ENCODE peak calls at places on chromosomes 11 and 22, in eight cellular contexts. One of them, this sample, is unnamed.

GRCh38 chr11:33045551-33046255 is 6.3 kb downstream of the TCP11L1 start:
- DNase-seq in SJSA1: no peak
- DNase-seq in foreskin fibroblast: peak
- DNase-seq in lower leg skin: no peak
- DNase-seq in A549: no peak
- DNase-seq in thoracic aorta: no peak
- DNase-seq in IMR-90: no peak
- DNase-seq in GM23248: peak
- DNase-seq in this sample: peak

GRCh38 chr11:120660024-120660565 is 148.5 kb downstream of the GRIK4 start:
- DNase-seq in SJSA1: no peak
- DNase-seq in foreskin fibroblast: peak
- DNase-seq in lower leg skin: no peak
- DNase-seq in A549: peak
- DNase-seq in thoracic aorta: no peak
- DNase-seq in IMR-90: peak
- DNase-seq in GM23248: peak
- DNase-seq in this sample: peak

GRCh38 chr22:38172489-38173155 is 9.0 kb downstream of the PLA2G6 start:
- DNase-seq in SJSA1: peak
- DNase-seq in foreskin fibroblast: peak
- DNase-seq in lower leg skin: peak
- DNase-seq in A549: no peak
- DNase-seq in thoracic aorta: no peak
- DNase-seq in IMR-90: peak
- DNase-seq in GM23248: peak
- DNase-seq in this sample: peak

GRCh38 chr11:129949067-129949466 is 53.6 kb downstream of the PRDM10 start:
- DNase-seq in SJSA1: no peak
- DNase-seq in foreskin fibroblast: no peak
- DNase-seq in lower leg skin: no peak
- DNase-seq in A549: no peak
- DNase-seq in thoracic aorta: no peak
- DNase-seq in IMR-90: no peak
- DNase-seq in GM23248: no peak
- DNase-seq in this sample: no peak

GRCh38 chr11:59981106-59981770 is 17.4 kb downstream of the OOSP4A start:
- DNase-seq in SJSA1: no peak
- DNase-seq in foreskin fibroblast: no peak
- DNase-seq in lower leg skin: no peak
- DNase-seq in A549: no peak
- DNase-seq in thoracic aorta: no peak
- DNase-seq in IMR-90: no peak
- DNase-seq in GM23248: no peak
- DNase-seq in this sample: no peak

GRCh38 chr11:4203603-4204360 is 109.2 kb downstream of the RRM1 start:
- DNase-seq in SJSA1: no peak
- DNase-seq in foreskin fibroblast: no peak
- DNase-seq in lower leg skin: no peak
- DNase-seq in A549: no peak
- DNase-seq in thoracic aorta: no peak
- DNase-seq in IMR-90: no peak
- DNase-seq in GM23248: no peak
- DNase-seq in this sample: no peak

GRCh38 chr11:73830261-73830660 is 42.6 kb downstream of the MRPL48 start:
- DNase-seq in SJSA1: no peak
- DNase-seq in foreskin fibroblast: no peak
- DNase-seq in lower leg skin: no peak
- DNase-seq in A549: no peak
- DNase-seq in thoracic aorta: no peak
- DNase-seq in IMR-90: no peak
- DNase-seq in GM23248: no peak
- DNase-seq in this sample: no peak

GRCh38 chr11:23632293-23632692 is 772.0 kb upstream of the CCDC179 start:
- DNase-seq in SJSA1: no peak
- DNase-seq in foreskin fibroblast: no peak
- DNase-seq in lower leg skin: no peak
- DNase-seq in A549: no peak
- DNase-seq in thoracic aorta: no peak
- DNase-seq in IMR-90: no peak
- DNase-seq in GM23248: no peak
- DNase-seq in this sample: no peak

GRCh38 chr11:304061-304506 is 3.5 kb upstream of the IFITM2 start:
- DNase-seq in SJSA1: no peak
- DNase-seq in foreskin fibroblast: no peak
- DNase-seq in lower leg skin: no peak
- DNase-seq in A549: no peak
- DNase-seq in thoracic aorta: no peak
- DNase-seq in IMR-90: no peak
- DNase-seq in GM23248: no peak
- DNase-seq in this sample: no peak

GRCh38 chr11:113184498-113184897 is 129.9 kb upstream of the TTC12 start:
- DNase-seq in SJSA1: no peak
- DNase-seq in foreskin fibroblast: peak
- DNase-seq in lower leg skin: no peak
- DNase-seq in A549: no peak
- DNase-seq in thoracic aorta: no peak
- DNase-seq in IMR-90: peak
- DNase-seq in GM23248: peak
- DNase-seq in this sample: peak

GRCh38 chr11:96143016-96143670 is 199.9 kb downstream of the MAML2 start:
- DNase-seq in SJSA1: no peak
- DNase-seq in foreskin fibroblast: no peak
- DNase-seq in lower leg skin: no peak
- DNase-seq in A549: no peak
- DNase-seq in thoracic aorta: no peak
- DNase-seq in IMR-90: no peak
- DNase-seq in GM23248: peak
- DNase-seq in this sample: no peak

GRCh38 chr11:119780264-119780953 is 51.4 kb upstream of the NECTIN1 start:
- DNase-seq in SJSA1: no peak
- DNase-seq in foreskin fibroblast: no peak
- DNase-seq in lower leg skin: no peak
- DNase-seq in A549: no peak
- DNase-seq in thoracic aorta: no peak
- DNase-seq in IMR-90: no peak
- DNase-seq in GM23248: no peak
- DNase-seq in this sample: no peak

GRCh38 chr11:130478204-130478701 is 29.8 kb downstream of the ADAMTS15 start:
- DNase-seq in SJSA1: peak
- DNase-seq in foreskin fibroblast: peak
- DNase-seq in lower leg skin: peak
- DNase-seq in A549: peak
- DNase-seq in thoracic aorta: peak
- DNase-seq in IMR-90: peak
- DNase-seq in GM23248: peak
- DNase-seq in this sample: peak

GRCh38 chr11:15958939-15959338 is 397.4 kb downstream of the SOX6 start:
- DNase-seq in SJSA1: no peak
- DNase-seq in foreskin fibroblast: no peak
- DNase-seq in lower leg skin: no peak
- DNase-seq in A549: no peak
- DNase-seq in thoracic aorta: no peak
- DNase-seq in IMR-90: no peak
- DNase-seq in GM23248: no peak
- DNase-seq in this sample: peak

GRCh38 chr11:62565100-62565802 is 8.4 kb downstream of the EEF1G start:
- DNase-seq in SJSA1: no peak
- DNase-seq in foreskin fibroblast: no peak
- DNase-seq in lower leg skin: no peak
- DNase-seq in A549: no peak
- DNase-seq in thoracic aorta: no peak
- DNase-seq in IMR-90: no peak
- DNase-seq in GM23248: no peak
- DNase-seq in this sample: no peak

GRCh38 chr22:32204856-32205722 is at the start of gene RFPL2:
- DNase-seq in SJSA1: no peak
- DNase-seq in foreskin fibroblast: peak
- DNase-seq in lower leg skin: no peak
- DNase-seq in A549: peak
- DNase-seq in thoracic aorta: no peak
- DNase-seq in IMR-90: peak
- DNase-seq in GM23248: peak
- DNase-seq in this sample: peak

GRCh38 chr11:120336641-120337132 is 474 bp downstream of the ARHGEF12 start:
- DNase-seq in SJSA1: peak
- DNase-seq in foreskin fibroblast: peak
- DNase-seq in lower leg skin: peak
- DNase-seq in A549: peak
- DNase-seq in thoracic aorta: no peak
- DNase-seq in IMR-90: peak
- DNase-seq in GM23248: peak
- DNase-seq in this sample: peak

GRCh38 chr11:35112056-35112845 is 26.7 kb upstream of the CD44 start:
- DNase-seq in SJSA1: no peak
- DNase-seq in foreskin fibroblast: no peak
- DNase-seq in lower leg skin: no peak
- DNase-seq in A549: no peak
- DNase-seq in thoracic aorta: no peak
- DNase-seq in IMR-90: peak
- DNase-seq in GM23248: peak
- DNase-seq in this sample: no peak

GRCh38 chr11:64887757-64888405 is 9.5 kb upstream of the EHD1 start:
- DNase-seq in SJSA1: peak
- DNase-seq in foreskin fibroblast: peak
- DNase-seq in lower leg skin: peak
- DNase-seq in A549: peak
- DNase-seq in thoracic aorta: no peak
- DNase-seq in IMR-90: no peak
- DNase-seq in GM23248: peak
- DNase-seq in this sample: peak

GRCh38 chr11:43550714-43551113 is 129.8 kb upstream of the HSD17B12 start:
- DNase-seq in SJSA1: no peak
- DNase-seq in foreskin fibroblast: no peak
- DNase-seq in lower leg skin: no peak
- DNase-seq in A549: no peak
- DNase-seq in thoracic aorta: no peak
- DNase-seq in IMR-90: no peak
- DNase-seq in GM23248: no peak
- DNase-seq in this sample: no peak

GRCh38 chr11:10878408-10879214 is 20.8 kb upstream of the ZBED5 start:
- DNase-seq in SJSA1: no peak
- DNase-seq in foreskin fibroblast: peak
- DNase-seq in lower leg skin: no peak
- DNase-seq in A549: peak
- DNase-seq in thoracic aorta: no peak
- DNase-seq in IMR-90: peak
- DNase-seq in GM23248: peak
- DNase-seq in this sample: peak

GRCh38 chr22:44550666-44551491 is 52.8 kb upstream of the RTL6 start:
- DNase-seq in SJSA1: peak
- DNase-seq in foreskin fibroblast: peak
- DNase-seq in lower leg skin: peak
- DNase-seq in A549: no peak
- DNase-seq in thoracic aorta: no peak
- DNase-seq in IMR-90: peak
- DNase-seq in GM23248: peak
- DNase-seq in this sample: peak

GRCh38 chr11:71433648-71434450 is 14.3 kb downstream of the DHCR7 start:
- DNase-seq in SJSA1: no peak
- DNase-seq in foreskin fibroblast: peak
- DNase-seq in lower leg skin: no peak
- DNase-seq in A549: no peak
- DNase-seq in thoracic aorta: no peak
- DNase-seq in IMR-90: no peak
- DNase-seq in GM23248: peak
- DNase-seq in this sample: peak

GRCh38 chr11:57474017-57474750 is 13.9 kb downstream of the RTN4RL2 start:
- DNase-seq in SJSA1: no peak
- DNase-seq in foreskin fibroblast: peak
- DNase-seq in lower leg skin: no peak
- DNase-seq in A549: no peak
- DNase-seq in thoracic aorta: no peak
- DNase-seq in IMR-90: peak
- DNase-seq in GM23248: peak
- DNase-seq in this sample: peak

GRCh38 chr11:86046111-86046510 is 22.8 kb downstream of the PICALM start:
- DNase-seq in SJSA1: no peak
- DNase-seq in foreskin fibroblast: no peak
- DNase-seq in lower leg skin: no peak
- DNase-seq in A549: no peak
- DNase-seq in thoracic aorta: no peak
- DNase-seq in IMR-90: no peak
- DNase-seq in GM23248: peak
- DNase-seq in this sample: peak
- H3K4me3 ChIP-seq in SJSA1: no peak
- H3K4me3 ChIP-seq in foreskin fibroblast: no peak
- H3K4me3 ChIP-seq in lower leg skin: no peak
- H3K4me3 ChIP-seq in A549: no peak
- H3K4me3 ChIP-seq in thoracic aorta: no peak
- H3K4me3 ChIP-seq in IMR-90: no peak
- H3K4me3 ChIP-seq in GM23248: peak
- H3K4me3 ChIP-seq in this sample: no peak

DNA sequence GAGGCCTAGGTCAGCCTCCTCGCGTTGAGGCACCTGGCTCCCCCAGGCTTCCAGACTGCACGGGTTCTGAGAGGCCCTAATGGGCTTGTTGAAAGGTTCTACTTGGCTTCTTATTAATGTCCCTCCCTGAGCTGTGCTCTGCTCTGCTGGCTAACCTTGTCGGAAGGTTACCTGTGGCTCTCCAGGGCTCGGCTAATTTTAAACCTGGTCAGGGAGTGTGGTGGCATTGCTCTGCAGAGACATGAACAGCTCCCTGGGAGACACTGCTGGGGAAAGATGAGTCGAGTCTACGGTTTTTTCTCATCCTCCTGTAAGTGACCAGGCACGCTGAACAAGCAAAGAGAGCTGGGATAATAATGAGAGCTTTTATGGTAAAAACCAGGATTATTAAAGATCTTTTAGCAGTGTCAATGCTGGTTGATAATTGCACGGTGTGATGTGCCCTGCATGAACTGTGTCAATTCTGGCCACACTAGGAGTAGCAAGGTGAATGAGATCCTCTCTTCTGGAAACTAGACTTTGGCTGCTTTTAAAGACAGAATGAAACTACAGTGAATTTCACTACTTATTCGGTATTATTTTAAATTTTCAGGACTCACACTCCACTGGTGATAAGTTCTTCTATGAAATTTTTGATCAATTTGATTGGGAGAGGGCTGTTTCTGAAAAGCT is 70.7 kb downstream of the TEAD1 start:
- DNase-seq in SJSA1: no peak
- DNase-seq in foreskin fibroblast: no peak
- DNase-seq in lower leg skin: no peak
- DNase-seq in A549: no peak
- DNase-seq in thoracic aorta: no peak
- DNase-seq in IMR-90: peak
- DNase-seq in GM23248: no peak
- DNase-seq in this sample: no peak
- H3K4me3 ChIP-seq in SJSA1: no peak
- H3K4me3 ChIP-seq in foreskin fibroblast: no peak
- H3K4me3 ChIP-seq in lower leg skin: no peak
- H3K4me3 ChIP-seq in A549: no peak
- H3K4me3 ChIP-seq in thoracic aorta: no peak
- H3K4me3 ChIP-seq in IMR-90: no peak
- H3K4me3 ChIP-seq in GM23248: no peak
- H3K4me3 ChIP-seq in this sample: no peak

GRCh38 chr11:133408936-133409335 is 123.4 kb downstream of the OPCML start:
- DNase-seq in SJSA1: no peak
- DNase-seq in foreskin fibroblast: no peak
- DNase-seq in lower leg skin: no peak
- DNase-seq in A549: no peak
- DNase-seq in thoracic aorta: no peak
- DNase-seq in IMR-90: no peak
- DNase-seq in GM23248: no peak
- DNase-seq in this sample: no peak
- H3K4me3 ChIP-seq in SJSA1: no peak
- H3K4me3 ChIP-seq in foreskin fibroblast: no peak
- H3K4me3 ChIP-seq in lower leg skin: no peak
- H3K4me3 ChIP-seq in A549: no peak
- H3K4me3 ChIP-seq in thoracic aorta: no peak
- H3K4me3 ChIP-seq in IMR-90: no peak
- H3K4me3 ChIP-seq in GM23248: no peak
- H3K4me3 ChIP-seq in this sample: no peak

GRCh38 chr11:103112364-103112763 is 3.1 kb downstream of the DYNC2H1 start:
- DNase-seq in SJSA1: no peak
- DNase-seq in foreskin fibroblast: peak
- DNase-seq in lower leg skin: no peak
- DNase-seq in A549: no peak
- DNase-seq in thoracic aorta: no peak
- DNase-seq in IMR-90: no peak
- DNase-seq in GM23248: no peak
- DNase-seq in this sample: peak
- H3K4me3 ChIP-seq in SJSA1: no peak
- H3K4me3 ChIP-seq in foreskin fibroblast: no peak
- H3K4me3 ChIP-seq in lower leg skin: no peak
- H3K4me3 ChIP-seq in A549: no peak
- H3K4me3 ChIP-seq in thoracic aorta: no peak
- H3K4me3 ChIP-seq in IMR-90: no peak
- H3K4me3 ChIP-seq in GM23248: no peak
- H3K4me3 ChIP-seq in this sample: no peak

This sample was measured in cardiac fibroblast.